ENCODE peak calls at places on chromosomes 11 and 22, in four cellular contexts. F is ovary, P is AG09309, V is foreskin fibroblast. Z is an unnamed sample.

GRCh38 chr22:23113067-23113846 is 28.5 kb downstream of the RSPH14 start:
- DNase-seq in F (peak), P (no peak), V (peak), Z (no peak)

GRCh38 chr22:22977479-22978200 is 90.0 kb downstream of the IGLL5 start:
- DNase-seq in F (no peak), P (no peak), V (no peak), Z (no peak)

GRCh38 chr11:61752117-61752924 is at the start of gene MYRF:
- DNase-seq in F (peak), P (no peak), V (peak), Z (no peak)

GRCh38 chr11:130602700-130603584 is 154.5 kb downstream of the ADAMTS15 start:
- DNase-seq in F (no peak), P (no peak), V (peak), Z (no peak)

GRCh38 chr22:18994780-18995711 is 59.0 kb upstream of the PRODH start:
- DNase-seq in F (no peak), P (no peak), V (no peak), Z (no peak)

GRCh38 chr11:10688401-10688800 is 5.2 kb downstream of the IRAG1 start:
- DNase-seq in F (no peak), P (no peak), V (no peak), Z (no peak)

GRCh38 chr22:24380220-24381218 is 46.9 kb upstream of the ADORA2A start:
- DNase-seq in F (no peak), P (no peak), V (no peak), Z (no peak)

GRCh38 chr11:287821-288327 is 1.1 kb upstream of the PGGHG start:
- DNase-seq in F (no peak), P (no peak), V (no peak), Z (no peak)

GRCh38 chr11:73269353-73270088 is 2.6 kb upstream of the P2RY6 start:
- DNase-seq in F (no peak), P (no peak), V (no peak), Z (no peak)

GRCh38 chr22:21038405-21038804 is 6.0 kb upstream of the SLC7A4 start:
- DNase-seq in F (no peak), P (no peak), V (peak), Z (no peak)

GRCh38 chr11:93689166-93689734 is 27.8 kb downstream of the CEP295 start:
- DNase-seq in F (no peak), P (no peak), V (no peak), Z (no peak)

GRCh38 chr22:31574015-31574670 is 77.8 kb downstream of the SFI1 start:
- DNase-seq in F (peak), P (no peak), V (no peak), Z (no peak)

GRCh38 chr11:1782831-1783724 is 19.4 kb upstream of the CTSD start:
- DNase-seq in F (no peak), P (peak), V (peak), Z (no peak)

GRCh38 chr22:29377979-29378378 is 10.4 kb downstream of the AP1B1 start:
- DNase-seq in F (no peak), P (no peak), V (no peak), Z (no peak)

GRCh38 chr11:45667929-45668680 is 2.7 kb upstream of the CHST1 start:
- DNase-seq in F (no peak), P (no peak), V (no peak), Z (no peak)

GRCh38 chr11:132782102-132782501 is 750.2 kb downstream of the OPCML start:
- DNase-seq in F (no peak), P (no peak), V (no peak), Z (no peak)

GRCh38 chr11:66142370-66143263 is 72.5 kb downstream of the PACS1 start:
- DNase-seq in F (no peak), P (no peak), V (peak), Z (no peak)

GRCh38 chr11:96203567-96204365 is 139.2 kb downstream of the MAML2 start:
- DNase-seq in F (no peak), P (no peak), V (no peak), Z (no peak)

GRCh38 chr11:89405629-89406028 is 85.5 kb downstream of the NOX4 start:
- DNase-seq in F (no peak), P (no peak), V (peak), Z (no peak)

GRCh38 chr11:1943576-1943975 is 3.6 kb upstream of the MRPL23 start:
- DNase-seq in F (peak), P (no peak), V (no peak), Z (no peak)

GRCh38 chr22:46373166-46373565 is 37.7 kb downstream of the TRMU start:
- DNase-seq in F (no peak), P (no peak), V (no peak), Z (no peak)

GRCh38 chr11:70074701-70075100 is 3.4 kb upstream of the ANO1 start:
- DNase-seq in F (no peak), P (no peak), V (no peak), Z (no peak)

GRCh38 chr11:56716379-56716854 is 17.5 kb downstream of the OR9G1 start:
- DNase-seq in F (no peak), P (no peak), V (no peak), Z (no peak)

GRCh38 chr11:61567286-61568061 is 13.4 kb downstream of the SYT7 start:
- DNase-seq in F (peak), P (peak), V (peak), Z (no peak)

GRCh38 chr11:76074178-76075112 is 131.9 kb downstream of the WNT11 start:
- DNase-seq in F (no peak), P (peak), V (peak), Z (no peak)

GRCh38 chr22:36369922-36370781 is 17.6 kb downstream of the MYH9 start:
- DNase-seq in F (peak), P (no peak), V (peak), Z (no peak)

GRCh38 chr11:45371251-45371749 is 85.2 kb upstream of the SYT13 start:
- DNase-seq in F (peak), P (peak), V (peak), Z (no peak)

GRCh38 chr11:30762188-30762587 is 176.0 kb upstream of the MPPED2 start:
- DNase-seq in F (no peak), P (no peak), V (no peak), Z (no peak)

GRCh38 chr22:42277988-42278776 is 7.7 kb upstream of the TCF20 start:
- DNase-seq in F (no peak), P (no peak), V (peak), Z (no peak)

GRCh38 chr11:14242198-14242597 is 116.8 kb downstream of the RRAS2 start:
- DNase-seq in F (no peak), P (no peak), V (no peak), Z (no peak)

GRCh38 chr11:841981-842369 is 354 bp downstream of the POLR2L start:
- DNase-seq in F (no peak), P (no peak), V (no peak), Z (no peak)

GRCh38 chr11:69534166-69534530 is 52.7 kb downstream of the LINC01488 start:
- DNase-seq in F (no peak), P (no peak), V (no peak), Z (no peak)

GRCh38 chr11:72229925-72230763 is 5.6 kb downstream of the INPPL1 start:
- DNase-seq in F (no peak), P (no peak), V (no peak), Z (no peak)

GRCh38 chr11:69460540-69461257 is 20.8 kb upstream of the LINC01488 start:
- DNase-seq in F (no peak), P (peak), V (peak), Z (no peak)

GRCh38 chr11:69444381-69445130 is 36.9 kb upstream of the LINC01488 start:
- DNase-seq in F (no peak), P (peak), V (peak), Z (peak)

GRCh38 chr11:124078591-124078990 is 36.7 kb upstream of the VWA5A start:
- DNase-seq in F (no peak), P (no peak), V (no peak), Z (no peak)

GRCh38 chr11:124074554-124074953 is 33.4 kb upstream of the OR10G7 start:
- DNase-seq in F (no peak), P (no peak), V (no peak), Z (no peak)

GRCh38 chr11:124077266-124077665 is 36.1 kb upstream of the OR10G7 start:
- DNase-seq in F (no peak), P (no peak), V (no peak), Z (no peak)

GRCh38 chr11:124075841-124076571 is 34.9 kb upstream of the OR10G7 start:
- DNase-seq in F (no peak), P (no peak), V (peak), Z (no peak)

GRCh38 chr11:124075492-124075840 is 34.3 kb upstream of the OR10G7 start:
- DNase-seq in F (no peak), P (no peak), V (no peak), Z (no peak)
- H3K4me3 ChIP-seq in F (no peak), P (no peak), V (no peak), Z (no peak)

DNA sequence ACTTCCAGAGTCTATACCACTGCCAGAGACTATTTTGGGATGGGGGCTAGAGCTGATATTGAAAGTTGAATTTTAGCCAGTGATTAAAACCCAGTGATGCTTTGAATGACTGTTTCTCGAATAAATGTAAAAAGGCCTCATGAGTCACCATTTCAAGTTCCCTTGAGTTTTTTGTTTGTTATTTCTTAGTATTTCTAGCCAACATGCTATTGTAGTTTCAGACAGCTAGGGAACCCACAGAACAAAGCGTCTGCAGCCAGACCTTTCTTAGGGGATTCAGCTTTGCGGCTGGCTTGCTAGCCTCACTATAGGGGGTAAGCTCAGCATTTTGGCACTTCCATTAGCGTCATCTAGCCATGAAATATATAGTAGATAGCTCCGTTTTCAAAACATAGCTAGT is 66.5 kb downstream of the DBX1 start:
- DNase-seq in F (no peak), P (no peak), V (peak), Z (no peak)
- TF ChIP-seq CTCF in F (no peak), P (peak), V (no peak), Z (no peak)

GRCh38 chr11:44304091-44305084 is 5.6 kb downstream of the ALX4 start:
- DNase-seq in F (no peak), P (no peak), V (no peak), Z (no peak)
- H3K4me3 ChIP-seq in F (no peak), P (no peak), V (no peak), Z (no peak)

GRCh38 chr11:26121466-26121865 is 210.5 kb upstream of the ANO3 start:
- DNase-seq in F (no peak), P (no peak), V (peak), Z (no peak)
- TF ChIP-seq CTCF in F (no peak), P (no peak), V (no peak), Z (no peak)